ENCODE peak calls at places on chromosomes 1 and 21, in six cellular contexts. Y, X, Z, P, I and D are unnamed samples.

GRCh38 chr1:156078728-156079127 is 3.5 kb downstream of the MEX3A start:
- DNase-seq in Y (no peak), X (no peak), Z (no peak), P (no peak), I (no peak), D (no peak)

GRCh38 chr1:203702130-203702577 is 62.8 kb upstream of the LAX1 start:
- DNase-seq in Y (peak; percentile 76), X (peak; percentile 22), Z (peak; percentile 62), P (peak; percentile 56), I (peak; percentile 35), D (no peak)

GRCh38 chr1:220879090-220879508 is at the start of gene HLX:
- DNase-seq in Y (peak; percentile 99), X (peak; percentile 65), Z (peak; percentile 58), P (peak; percentile 94), I (no peak), D (peak; percentile 48)

GRCh38 chr1:96999191-96999590 is 277.6 kb downstream of the PTBP2 start:
- DNase-seq in Y (no peak), X (no peak), Z (no peak), P (no peak), I (no peak), D (no peak)

GRCh38 chr1:17393225-17393624 is 21.2 kb downstream of the PADI6 start:
- DNase-seq in Y (no peak), X (no peak), Z (no peak), P (no peak), I (no peak), D (no peak)

GRCh38 chr1:63773815-63774616 is at the start of gene ROR1:
- DNase-seq in Y (peak; percentile 96), X (peak; percentile 85), Z (peak; percentile 90), P (peak; percentile 92), I (no peak), D (no peak)

GRCh38 chr1:168468042-168468809 is 75.6 kb downstream of the XCL2 start:
- DNase-seq in Y (no peak), X (no peak), Z (no peak), P (no peak), I (no peak), D (no peak)

GRCh38 chr1:203075249-203076030 is 10.4 kb downstream of the MYOG start:
- DNase-seq in Y (peak; percentile 34), X (no peak), Z (no peak), P (no peak), I (no peak), D (no peak)

GRCh38 chr1:172699111-172699510 is 40.2 kb downstream of the FASLG start:
- DNase-seq in Y (no peak), X (peak; percentile 86), Z (no peak), P (no peak), I (no peak), D (no peak)

GRCh38 chr1:209349372-209350324 is 233.9 kb upstream of the CAMK1G start:
- DNase-seq in Y (no peak), X (peak; percentile 34), Z (no peak), P (no peak), I (no peak), D (no peak)

GRCh38 chr1:210089848-210090247 is 142.7 kb upstream of the SERTAD4 start:
- DNase-seq in Y (no peak), X (no peak), Z (no peak), P (no peak), I (no peak), D (no peak)

GRCh38 chr1:236345728-236346127 is 48.4 kb upstream of the EDARADD start:
- DNase-seq in Y (no peak), X (peak; percentile 4), Z (no peak), P (no peak), I (no peak), D (no peak)

GRCh38 chr21:26003428-26003827 is 167.1 kb downstream of the APP start:
- DNase-seq in Y (no peak), X (no peak), Z (no peak), P (no peak), I (no peak), D (no peak)

GRCh38 chr1:28668191-28668955 is at the start of gene GMEB1:
- DNase-seq in Y (peak; percentile 94), X (peak; percentile 56), Z (peak; percentile 87), P (peak; percentile 80), I (peak; percentile 11), D (no peak)

GRCh38 chr1:174626031-174627020 is 178.6 kb downstream of the GPR52 start:
- DNase-seq in Y (no peak), X (peak; percentile 64), Z (no peak), P (no peak), I (no peak), D (peak; percentile 11)

GRCh38 chr1:245225267-245225666 is 70.5 kb downstream of the KIF26B start:
- DNase-seq in Y (no peak), X (peak; percentile 43), Z (no peak), P (no peak), I (no peak), D (no peak)

GRCh38 chr1:27873671-27874384 is 1.5 kb downstream of the THEMIS2 start:
- DNase-seq in Y (peak; percentile 75), X (no peak), Z (no peak), P (no peak), I (no peak), D (no peak)

GRCh38 chr1:58310469-58310868 is 236.1 kb downstream of the OMA1 start:
- DNase-seq in Y (no peak), X (no peak), Z (peak; percentile 69), P (no peak), I (no peak), D (no peak)

GRCh38 chr1:201259476-201260235 is 23.6 kb upstream of the PKP1 start:
- DNase-seq in Y (no peak), X (peak; percentile 38), Z (no peak), P (no peak), I (peak; percentile 73), D (no peak)

GRCh38 chr1:8155528-8156186 is 129.5 kb upstream of the ERRFI1 start:
- DNase-seq in Y (no peak), X (no peak), Z (no peak), P (no peak), I (no peak), D (no peak)

GRCh38 chr1:30191154-30191702 is 532.2 kb downstream of the MATN1 start:
- DNase-seq in Y (no peak), X (no peak), Z (no peak), P (no peak), I (no peak), D (peak; percentile 17)

GRCh38 chr1:62515055-62515454 is 78.2 kb downstream of the USP1 start:
- DNase-seq in Y (no peak), X (no peak), Z (no peak), P (no peak), I (no peak), D (no peak)

GRCh38 chr1:180482425-180483275 is 19.7 kb downstream of the ACBD6 start:
- DNase-seq in Y (no peak), X (peak; percentile 56), Z (no peak), P (no peak), I (peak; percentile 25), D (no peak)

GRCh38 chr1:156431366-156432108 is 62.5 kb downstream of the RHBG start:
- DNase-seq in Y (no peak), X (no peak), Z (no peak), P (no peak), I (no peak), D (no peak)

GRCh38 chr1:87215592-87215991 is 113.1 kb upstream of the LMO4 start:
- DNase-seq in Y (no peak), X (no peak), Z (no peak), P (no peak), I (no peak), D (no peak)

GRCh38 chr1:3135073-3135745 is 66.2 kb downstream of the PRDM16 start:
- DNase-seq in Y (no peak), X (no peak), Z (peak; percentile 64), P (no peak), I (no peak), D (no peak)
- H3K4me3 ChIP-seq in Y (no peak overlapping the region), X (no peak overlapping the region), Z (no peak overlapping the region), P (no peak overlapping the region), I (no peak overlapping the region), D (no peak overlapping the region)

DNA sequence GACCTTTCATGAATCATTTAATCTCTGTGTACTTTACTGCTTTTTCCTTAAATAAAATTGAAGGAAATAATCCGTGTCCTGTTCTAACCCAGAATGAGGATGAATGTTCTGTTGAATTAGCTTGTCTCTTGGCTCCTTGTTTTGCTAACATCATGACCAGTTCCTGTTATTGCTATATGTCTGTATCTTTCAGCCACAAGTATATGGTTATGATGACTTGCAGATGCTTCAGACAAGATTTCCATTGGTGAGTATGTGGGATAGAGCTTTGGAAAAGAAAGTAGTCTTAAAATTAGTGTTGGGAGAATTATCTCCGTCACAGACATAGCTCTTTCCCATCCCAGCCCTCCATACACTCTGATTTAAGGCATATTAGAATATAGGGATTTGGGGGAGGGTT is 13.6 kb upstream of the HAX1 start:
- DNase-seq in Y (no peak), X (no peak), Z (no peak), P (no peak), I (no peak), D (no peak)
- H3K36me3 ChIP-seq in Y (peaks cover 100% of the 10 kb centered on the region), X (peaks cover 93% of the 10 kb centered on the region), Z (peaks cover 73% of the 10 kb centered on the region), P (peaks cover 100% of the 10 kb centered on the region), I (peaks cover 70% of the 10 kb centered on the region), D (peaks cover 52% of the 10 kb centered on the region)

GRCh38 chr1:234605983-234606730 is 3.8 kb downstream of the IRF2BP2 start:
- DNase-seq in Y (no peak), X (no peak), Z (peak; percentile 52), P (no peak), I (no peak), D (no peak)
- TF ChIP-seq CTCF in Y (no peak), X (peak; percentile 3), Z (no peak), P (no peak), I (no peak), D (no peak)

GRCh38 chr1:110636149-110636935 is 30.2 kb upstream of the KCNA2 start:
- DNase-seq in Y (no peak), X (no peak), Z (no peak), P (no peak), I (no peak), D (no peak)
- H3K4me3 ChIP-seq in Y (no peak overlapping the region), X (no peak overlapping the region), Z (no peak overlapping the region), P (no peak overlapping the region), I (no peak overlapping the region), D (no peak overlapping the region)

GRCh38 chr1:113858982-113859381 is 12.5 kb downstream of the PTPN22 start:
- DNase-seq in Y (no peak), X (no peak), Z (no peak), P (no peak), I (no peak), D (no peak)
- H3K36me3 ChIP-seq in Y (no peaks in the 10 kb centered on the region), X (no peaks in the 10 kb centered on the region), Z (no peaks in the 10 kb centered on the region), P (no peaks in the 10 kb centered on the region), I (no peaks in the 10 kb centered on the region), D (no peaks in the 10 kb centered on the region)